ENCODE peak calls at places on chromosomes 6 and 20, in ten cellular contexts. Q, E, D, W, H, R, X, L, K and S are unnamed samples.

GRCh38 chr6:118648866-118649554 is 2.4 kb downstream of the CEP85L start:
- DNase-seq in Q (no peak), E (no peak), D (no peak), W (no peak), H (no peak), R (no peak), X (no peak), L (no peak), K (no peak), S (no peak)

GRCh38 chr20:21266191-21266536 is 37.0 kb upstream of the XRN2 start:
- DNase-seq in Q (no peak), E (no peak), D (no peak), W (no peak), H (no peak), R (no peak), X (no peak), L (no peak), K (no peak), S (no peak)

GRCh38 chr6:36914227-36914794 is 28.6 kb downstream of the C6orf89 start:
- DNase-seq in Q (no peak), E (peak), D (peak), W (no peak), H (peak), R (peak), X (no peak), L (peak), K (no peak), S (no peak)

GRCh38 chr6:101268541-101268940 is 125.0 kb upstream of the GRIK2 start:
- DNase-seq in Q (no peak), E (no peak), D (no peak), W (no peak), H (no peak), R (no peak), X (no peak), L (no peak), K (no peak), S (no peak)

GRCh38 chr6:155093430-155093829 is 98.3 kb downstream of the TIAM2 start:
- DNase-seq in Q (peak), E (no peak), D (peak), W (no peak), H (no peak), R (no peak), X (no peak), L (no peak), K (no peak), S (no peak)

GRCh38 chr20:8877294-8877693 is 191.6 kb upstream of the PLCB4 start:
- DNase-seq in Q (no peak), E (no peak), D (no peak), W (peak), H (no peak), R (no peak), X (no peak), L (no peak), K (no peak), S (no peak)

GRCh38 chr6:135128268-135128914 is 52.7 kb upstream of the MYB start:
- DNase-seq in Q (no peak), E (no peak), D (no peak), W (no peak), H (no peak), R (no peak), X (no peak), L (no peak), K (no peak), S (peak)

GRCh38 chr6:150710236-150710635 is 110.6 kb downstream of the PLEKHG1 start:
- DNase-seq in Q (no peak), E (no peak), D (no peak), W (no peak), H (no peak), R (no peak), X (no peak), L (no peak), K (no peak), S (no peak)

GRCh38 chr6:43368517-43369160 is 808 bp downstream of the ZNF318 start:
- DNase-seq in Q (no peak), E (peak), D (peak), W (peak), H (peak), R (peak), X (no peak), L (peak), K (no peak), S (no peak)

GRCh38 chr20:35833271-35833670 is 61.5 kb downstream of the PHF20 start:
- DNase-seq in Q (no peak), E (no peak), D (peak), W (no peak), H (no peak), R (no peak), X (no peak), L (no peak), K (no peak), S (no peak)

GRCh38 chr6:84623956-84624680 is 140.3 kb downstream of the TBX18 start:
- DNase-seq in Q (no peak), E (peak), D (peak), W (no peak), H (no peak), R (no peak), X (no peak), L (no peak), K (no peak), S (no peak)

GRCh38 chr20:50115591-50116367 is 2.8 kb upstream of the UBE2V1 start:
- DNase-seq in Q (peak), E (peak), D (peak), W (peak), H (peak), R (peak), X (peak), L (peak), K (peak), S (peak)

GRCh38 chr6:42689371-42689770 is 33.0 kb downstream of the PRPH2 start:
- DNase-seq in Q (no peak), E (no peak), D (no peak), W (no peak), H (no peak), R (no peak), X (no peak), L (no peak), K (no peak), S (no peak)

GRCh38 chr20:50286609-50287008 is 96.0 kb downstream of the CEBPB start:
- DNase-seq in Q (no peak), E (peak), D (peak), W (no peak), H (peak), R (peak), X (no peak), L (no peak), K (no peak), S (no peak)